ENCODE peak calls at places on chromosomes 4 and X, in five cellular contexts. One of them, this sample, is unnamed.
A peak's percentile ranks its signal among the peaks of the same experiment; 100 is the strongest.

GRCh38 chr4:18390655-18391369 is 369.3 kb upstream of the LCORL start:
- DNase-seq in EL: peak; percentile 50
- DNase-seq in activated naive CD4-positive, alpha-beta T cell treated with Interleukin-2 at 50 U/mL for 16 hours: no peak
- DNase-seq in CD4-positive, alpha-beta T cell: no peak
- DNase-seq in NCI-H1092: no peak
- DNase-seq in this sample: no peak

GRCh38 chrX:111431007-111431406 is 19.0 kb upstream of the DCX start:
- DNase-seq in EL: no peak
- DNase-seq in activated naive CD4-positive, alpha-beta T cell treated with Interleukin-2 at 50 U/mL for 16 hours: no peak
- DNase-seq in CD4-positive, alpha-beta T cell: no peak
- DNase-seq in NCI-H1092: no peak
- DNase-seq in this sample: no peak

GRCh38 chrX:127459784-127460183 is 592.4 kb downstream of the ACTRT1 start:
- DNase-seq in EL: no peak
- DNase-seq in activated naive CD4-positive, alpha-beta T cell treated with Interleukin-2 at 50 U/mL for 16 hours: no peak
- DNase-seq in CD4-positive, alpha-beta T cell: no peak
- DNase-seq in NCI-H1092: no peak
- DNase-seq in this sample: no peak

GRCh38 chr4:31083451-31083850 is 363.3 kb downstream of the PCDH7 start:
- DNase-seq in EL: no peak
- DNase-seq in activated naive CD4-positive, alpha-beta T cell treated with Interleukin-2 at 50 U/mL for 16 hours: no peak
- DNase-seq in CD4-positive, alpha-beta T cell: no peak
- DNase-seq in NCI-H1092: no peak
- DNase-seq in this sample: no peak

GRCh38 chr4:55834086-55834795 is 14.7 kb downstream of the EXOC1L start:
- DNase-seq in EL: no peak
- DNase-seq in activated naive CD4-positive, alpha-beta T cell treated with Interleukin-2 at 50 U/mL for 16 hours: no peak
- DNase-seq in CD4-positive, alpha-beta T cell: no peak
- DNase-seq in NCI-H1092: no peak
- DNase-seq in this sample: no peak

GRCh38 chr4:72302981-72303704 is 265.9 kb downstream of the ADAMTS3 start:
- DNase-seq in EL: peak; percentile 52
- DNase-seq in activated naive CD4-positive, alpha-beta T cell treated with Interleukin-2 at 50 U/mL for 16 hours: peak; percentile 35
- DNase-seq in CD4-positive, alpha-beta T cell: peak; percentile 37
- DNase-seq in NCI-H1092: peak; percentile 1
- DNase-seq in this sample: peak; percentile 21

GRCh38 chr4:89765966-89766365 is 71.0 kb downstream of the SNCA start:
- DNase-seq in EL: peak; percentile 7
- DNase-seq in activated naive CD4-positive, alpha-beta T cell treated with Interleukin-2 at 50 U/mL for 16 hours: no peak
- DNase-seq in CD4-positive, alpha-beta T cell: no peak
- DNase-seq in NCI-H1092: peak; percentile 7
- DNase-seq in this sample: no peak

GRCh38 chrX:41931591-41931990 is 8.2 kb upstream of the CASK start:
- DNase-seq in EL: no peak
- DNase-seq in activated naive CD4-positive, alpha-beta T cell treated with Interleukin-2 at 50 U/mL for 16 hours: no peak
- DNase-seq in CD4-positive, alpha-beta T cell: no peak
- DNase-seq in NCI-H1092: no peak
- DNase-seq in this sample: no peak

GRCh38 chr4:150033937-150034336 is 44.3 kb upstream of the DCLK2 start:
- DNase-seq in EL: peak; percentile 16
- DNase-seq in activated naive CD4-positive, alpha-beta T cell treated with Interleukin-2 at 50 U/mL for 16 hours: no peak
- DNase-seq in CD4-positive, alpha-beta T cell: no peak
- DNase-seq in NCI-H1092: peak; percentile 16
- DNase-seq in this sample: no peak

GRCh38 chrX:45070116-45071007 is 130.3 kb downstream of the DIPK2B start:
- DNase-seq in EL: peak; percentile 37
- DNase-seq in activated naive CD4-positive, alpha-beta T cell treated with Interleukin-2 at 50 U/mL for 16 hours: no peak
- DNase-seq in CD4-positive, alpha-beta T cell: no peak
- DNase-seq in NCI-H1092: no peak
- DNase-seq in this sample: no peak

GRCh38 chrX:39162322-39162721 is 361.1 kb downstream of the MID1IP1 start:
- DNase-seq in EL: no peak
- DNase-seq in activated naive CD4-positive, alpha-beta T cell treated with Interleukin-2 at 50 U/mL for 16 hours: peak; percentile 55
- DNase-seq in CD4-positive, alpha-beta T cell: peak; percentile 43
- DNase-seq in NCI-H1092: no peak
- DNase-seq in this sample: no peak

GRCh38 chr4:15232725-15233597 is 194.9 kb upstream of the C1QTNF7 start:
- DNase-seq in EL: peak; percentile 88
- DNase-seq in activated naive CD4-positive, alpha-beta T cell treated with Interleukin-2 at 50 U/mL for 16 hours: no peak
- DNase-seq in CD4-positive, alpha-beta T cell: peak; percentile 34
- DNase-seq in NCI-H1092: peak; percentile 57
- DNase-seq in this sample: no peak

GRCh38 chr4:110830461-110830860 is 207.6 kb upstream of the PITX2 start:
- DNase-seq in EL: no peak
- DNase-seq in activated naive CD4-positive, alpha-beta T cell treated with Interleukin-2 at 50 U/mL for 16 hours: no peak
- DNase-seq in CD4-positive, alpha-beta T cell: no peak
- DNase-seq in NCI-H1092: no peak
- DNase-seq in this sample: no peak

GRCh38 chr4:139301821-139302611 is at the start of gene NDUFC1:
- DNase-seq in EL: peak; percentile 61
- DNase-seq in activated naive CD4-positive, alpha-beta T cell treated with Interleukin-2 at 50 U/mL for 16 hours: peak; percentile 72
- DNase-seq in CD4-positive, alpha-beta T cell: peak; percentile 60
- DNase-seq in NCI-H1092: peak; percentile 24
- DNase-seq in this sample: peak; percentile 70

GRCh38 chrX:1202251-1202650 is 10.2 kb downstream of the CRLF2 start:
- DNase-seq in EL: no peak
- DNase-seq in activated naive CD4-positive, alpha-beta T cell treated with Interleukin-2 at 50 U/mL for 16 hours: no peak
- DNase-seq in CD4-positive, alpha-beta T cell: no peak
- DNase-seq in NCI-H1092: no peak
- DNase-seq in this sample: no peak

GRCh38 chr4:93183589-93183988 is 645.0 kb upstream of the ATOH1 start:
- DNase-seq in EL: no peak
- DNase-seq in activated naive CD4-positive, alpha-beta T cell treated with Interleukin-2 at 50 U/mL for 16 hours: no peak
- DNase-seq in CD4-positive, alpha-beta T cell: no peak
- DNase-seq in NCI-H1092: peak; percentile 32
- DNase-seq in this sample: no peak

GRCh38 chrX:1468250-1468772 is 15.6 kb upstream of the ASMTL start:
- DNase-seq in EL: peak; percentile 77
- DNase-seq in activated naive CD4-positive, alpha-beta T cell treated with Interleukin-2 at 50 U/mL for 16 hours: peak; percentile 84
- DNase-seq in CD4-positive, alpha-beta T cell: peak; percentile 75
- DNase-seq in NCI-H1092: no peak
- DNase-seq in this sample: no peak

GRCh38 chr4:55435136-55435535 is 39.4 kb downstream of the TMEM165 start:
- DNase-seq in EL: peak; percentile 19
- DNase-seq in activated naive CD4-positive, alpha-beta T cell treated with Interleukin-2 at 50 U/mL for 16 hours: peak; percentile 6
- DNase-seq in CD4-positive, alpha-beta T cell: no peak
- DNase-seq in NCI-H1092: no peak
- DNase-seq in this sample: no peak

GRCh38 chrX:136032370-136032769 is 47.1 kb downstream of the SLC9A6 start:
- DNase-seq in EL: no peak
- DNase-seq in activated naive CD4-positive, alpha-beta T cell treated with Interleukin-2 at 50 U/mL for 16 hours: no peak
- DNase-seq in CD4-positive, alpha-beta T cell: no peak
- DNase-seq in NCI-H1092: no peak
- DNase-seq in this sample: no peak

GRCh38 chr4:74205559-74205958 is 47.6 kb downstream of the MTHFD2L start:
- DNase-seq in EL: no peak
- DNase-seq in activated naive CD4-positive, alpha-beta T cell treated with Interleukin-2 at 50 U/mL for 16 hours: no peak
- DNase-seq in CD4-positive, alpha-beta T cell: no peak
- DNase-seq in NCI-H1092: no peak
- DNase-seq in this sample: no peak

GRCh38 chr4:159283697-159284492 is 181.0 kb downstream of the RAPGEF2 start:
- DNase-seq in EL: peak; percentile 92
- DNase-seq in activated naive CD4-positive, alpha-beta T cell treated with Interleukin-2 at 50 U/mL for 16 hours: no peak
- DNase-seq in CD4-positive, alpha-beta T cell: no peak
- DNase-seq in NCI-H1092: no peak
- DNase-seq in this sample: no peak

GRCh38 chrX:93875621-93876282 is 201.7 kb downstream of the FAM133A start:
- DNase-seq in EL: no peak
- DNase-seq in activated naive CD4-positive, alpha-beta T cell treated with Interleukin-2 at 50 U/mL for 16 hours: no peak
- DNase-seq in CD4-positive, alpha-beta T cell: no peak
- DNase-seq in NCI-H1092: no peak
- DNase-seq in this sample: no peak

GRCh38 chr4:110636231-110636676 is 13.4 kb upstream of the PITX2 start:
- DNase-seq in EL: no peak
- DNase-seq in activated naive CD4-positive, alpha-beta T cell treated with Interleukin-2 at 50 U/mL for 16 hours: no peak
- DNase-seq in CD4-positive, alpha-beta T cell: no peak
- DNase-seq in NCI-H1092: no peak
- DNase-seq in this sample: no peak

GRCh38 chrX:37958493-37959211 is 47.7 kb upstream of the SYTL5 start:
- DNase-seq in EL: no peak
- DNase-seq in activated naive CD4-positive, alpha-beta T cell treated with Interleukin-2 at 50 U/mL for 16 hours: no peak
- DNase-seq in CD4-positive, alpha-beta T cell: no peak
- DNase-seq in NCI-H1092: no peak
- DNase-seq in this sample: no peak

This sample was measured in SW 1271.